ENCODE peak calls at places on chromosomes 2 and 18, in five cellular contexts. C, X, A, G and Z are unnamed samples.

GRCh38 chr2:47558116-47559078 is 155.4 kb downstream of the MSH2 start:
- DNase-seq in C (no peak), X (peak; percentile 12), A (no peak), G (no peak), Z (no peak)

GRCh38 chr2:158667567-158667966 is 127.5 kb upstream of the DAPL1 start:
- DNase-seq in C (no peak), X (peak; percentile 87), A (no peak), G (no peak), Z (peak; percentile 25)

GRCh38 chr2:31112544-31112943 is 25.7 kb downstream of the GALNT14 start:
- DNase-seq in C (no peak), X (no peak), A (no peak), G (no peak), Z (no peak)

GRCh38 chr2:184346338-184346862 is 251.9 kb upstream of the ZNF804A start:
- DNase-seq in C (no peak), X (no peak), A (no peak), G (no peak), Z (no peak)

GRCh38 chr2:162006326-162006725 is 67.7 kb downstream of the DPP4 start:
- DNase-seq in C (no peak), X (no peak), A (no peak), G (no peak), Z (no peak)

GRCh38 chr2:71716697-71717624 is 263.6 kb downstream of the DYSF start:
- DNase-seq in C (peak; percentile 13), X (peak; percentile 76), A (peak; percentile 89), G (peak; percentile 94), Z (peak; percentile 62)

GRCh38 chr18:37385846-37386435 is 179.7 kb downstream of the CELF4 start:
- DNase-seq in C (peak; percentile 27), X (peak; percentile 55), A (no peak), G (no peak), Z (no peak)

GRCh38 chr18:36757081-36757480 is 71.7 kb downstream of the TPGS2 start:
- DNase-seq in C (peak; percentile 37), X (peak; percentile 76), A (no peak), G (no peak), Z (peak; percentile 46)

GRCh38 chr2:11867926-11868325 is 121.5 kb downstream of the LPIN1 start:
- DNase-seq in C (no peak), X (no peak), A (no peak), G (no peak), Z (no peak)

GRCh38 chr2:42171396-42171971 is 2.3 kb downstream of the EML4 start:
- DNase-seq in C (no peak), X (peak; percentile 24), A (no peak), G (no peak), Z (no peak)

GRCh38 chr2:144426981-144427479 is 92.9 kb downstream of the ZEB2 start:
- DNase-seq in C (peak; percentile 11), X (peak; percentile 61), A (no peak), G (no peak), Z (peak; percentile 17)

GRCh38 chr2:144747571-144747970 is 227.7 kb upstream of the ZEB2 start:
- DNase-seq in C (no peak), X (no peak), A (no peak), G (no peak), Z (no peak)

GRCh38 chr2:14501061-14501460 is 131.5 kb upstream of the LRATD1 start:
- DNase-seq in C (no peak), X (no peak), A (no peak), G (no peak), Z (no peak)

GRCh38 chr2:39615675-39616074 is 50.0 kb upstream of the TMEM178A start:
- DNase-seq in C (no peak), X (no peak), A (no peak), G (no peak), Z (no peak)
- H3K4me3 ChIP-seq in C (no peak overlapping the region), X (no peak overlapping the region), A (no peak overlapping the region), G (no peak overlapping the region), Z (no peak overlapping the region)

DNA sequence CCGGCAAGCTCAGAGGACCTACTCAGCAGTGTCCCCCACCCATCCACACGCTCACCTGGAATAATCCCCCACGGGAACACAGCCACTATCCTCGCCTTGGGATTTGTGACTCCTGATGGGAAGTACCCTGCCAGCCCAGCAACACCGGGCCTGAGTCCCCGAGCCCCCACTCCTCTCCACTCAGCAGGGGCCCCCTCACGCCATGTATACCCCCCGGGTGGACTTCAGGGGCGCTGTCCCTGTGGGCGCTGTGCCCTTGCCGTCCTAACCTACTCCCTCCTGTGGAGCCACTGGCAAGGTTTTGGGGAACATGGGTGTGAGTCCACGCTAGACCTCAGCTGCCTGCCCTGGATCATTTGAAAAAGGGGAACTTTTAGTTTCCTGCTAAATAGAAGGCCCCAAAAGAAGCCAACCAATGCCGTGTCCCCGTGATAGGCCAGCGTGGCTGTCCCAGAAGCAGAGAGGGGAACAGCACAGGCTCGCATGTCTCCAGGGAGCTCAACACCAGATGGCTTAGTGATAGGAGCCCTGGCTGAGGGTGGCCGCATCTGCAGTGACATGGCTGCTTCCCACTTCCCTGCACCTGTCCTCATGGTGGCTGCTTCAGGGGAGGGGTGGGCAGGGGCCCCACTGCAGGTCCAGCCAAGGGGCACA is 79.8 kb downstream of the MBP start:
- DNase-seq in C (no peak), X (no peak), A (peak; percentile 60), G (no peak), Z (no peak)
- H3K4me3 ChIP-seq in C (no peak overlapping the region), X (no peak overlapping the region), A (no peak overlapping the region), G (no peak overlapping the region), Z (no peak overlapping the region)

DNA sequence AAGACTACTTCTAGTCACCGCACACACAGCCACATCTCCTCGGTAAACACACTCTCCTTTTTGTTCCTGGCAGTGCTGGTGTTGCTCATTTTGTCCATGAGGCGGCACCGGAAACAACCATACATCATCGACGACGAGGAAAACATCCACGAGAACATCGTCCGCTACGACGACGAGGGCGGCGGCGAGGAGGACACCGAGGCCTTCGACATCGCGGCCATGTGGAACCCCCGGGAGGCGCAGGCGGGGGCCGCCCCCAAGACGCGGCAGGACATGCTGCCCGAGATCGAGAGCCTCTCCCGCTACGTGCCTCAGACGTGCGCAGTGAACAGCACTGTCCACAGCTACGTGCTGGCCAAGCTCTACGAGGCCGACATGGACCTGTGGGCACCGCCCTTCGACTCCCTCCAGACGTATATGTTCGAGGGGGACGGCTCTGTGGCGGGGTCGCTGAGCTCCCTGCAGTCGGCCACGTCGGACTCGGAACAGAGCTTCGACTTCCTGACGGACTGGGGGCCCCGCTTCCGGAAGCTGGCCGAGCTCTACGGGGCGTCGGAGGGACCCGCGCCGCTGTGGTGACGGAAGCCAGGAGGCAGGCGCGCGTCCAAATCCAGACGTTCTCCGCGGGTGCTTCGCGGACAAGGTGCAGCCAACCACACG is 221.0 kb downstream of the CDH20 start:
- DNase-seq in C (no peak), X (no peak), A (peak; percentile 81), G (no peak), Z (no peak)
- H3K4me3 ChIP-seq in C (no peak overlapping the region), X (no peak overlapping the region), A (no peak overlapping the region), G (peak overlapping the region; percentile 12), Z (no peak overlapping the region)

GRCh38 chr2:105395691-105396090 is 3.2 kb downstream of the FHL2 start:
- DNase-seq in C (no peak), X (no peak), A (no peak), G (no peak), Z (no peak)
- H3K4me3 ChIP-seq in C (no peak overlapping the region), X (peak overlapping the region; percentile 4), A (no peak overlapping the region), G (no peak overlapping the region), Z (peak overlapping the region; percentile 65)

GRCh38 chr2:228700638-228701037 is 519.2 kb upstream of the SPHKAP start:
- DNase-seq in C (no peak), X (peak; percentile 64), A (no peak), G (no peak), Z (no peak)

GRCh38 chr2:228697456-228697855 is 516.0 kb upstream of the SPHKAP start:
- DNase-seq in C (no peak), X (no peak), A (no peak), G (no peak), Z (no peak)

GRCh38 chr2:228699400-228699799 is 517.9 kb upstream of the SPHKAP start:
- DNase-seq in C (no peak), X (peak; percentile 73), A (no peak), G (no peak), Z (no peak)

GRCh38 chr2:228699888-228700287 is 518.4 kb upstream of the SPHKAP start:
- DNase-seq in C (no peak), X (no peak), A (no peak), G (no peak), Z (no peak)

GRCh38 chr2:228698963-228699362 is 517.5 kb upstream of the SPHKAP start:
- DNase-seq in C (no peak), X (no peak), A (no peak), G (no peak), Z (no peak)
- H3K4me3 ChIP-seq in C (no peak overlapping the region), X (no peak overlapping the region), A (no peak overlapping the region), G (no peak overlapping the region), Z (no peak overlapping the region)